ENCODE peak calls at places on chromosome 18, in eight cellular contexts. G is HFFc6; A is T follicular helper cell; T is NAMALWA; U is tibial artery; F is activated T-helper 1 cell treated with Interleukin-2 at 50 U/mL for 16 hours; M is activated naive CD8-positive, alpha-beta T cell treated with anti-CD3 and anti-CD28 coated beads for 36 hours; X is Daoy. B is an unnamed sample.

GRCh38 chr18:40041951-40042350 is 1913.1 kb upstream of the PIK3C3 start:
- DNase-seq in U (no peak), T (no peak), G (no peak), M (no peak), F (no peak), X (no peak), A (no peak), B (no peak)

GRCh38 chr18:79572093-79572780 is 107.4 kb upstream of the CTDP1 start:
- DNase-seq in G (no peak), X (no peak), M (no peak), U (no peak), A (no peak), F (no peak), T (no peak), B (no peak)

GRCh38 chr18:70490008-70490933 is 201.4 kb downstream of the SOCS6 start:
- DNase-seq in A (peak), X (peak), F (no peak), G (peak), M (no peak), U (peak), T (peak), B (peak)

GRCh38 chr18:79964330-79965118 is at the start of gene HSBP1L1:
- DNase-seq in A (peak), F (peak), M (peak), U (no peak), T (no peak), G (no peak), X (peak), B (peak)

GRCh38 chr18:35695803-35696202 is 114.3 kb downstream of the GALNT1 start:
- DNase-seq in A (no peak), M (no peak), U (no peak), T (no peak), G (no peak), X (no peak), F (no peak), B (no peak)

GRCh38 chr18:74524097-74524496 is 10.2 kb upstream of the CNDP1 start:
- DNase-seq in X (peak), F (no peak), A (no peak), G (no peak), U (no peak), M (no peak), T (no peak), B (no peak)

GRCh38 chr18:51867767-51868166 is 472.2 kb upstream of the DCC start:
- DNase-seq in G (no peak), M (no peak), U (no peak), A (no peak), T (peak), F (no peak), X (no peak), B (no peak)

GRCh38 chr18:79533146-79533545 is 137.4 kb downstream of the NFATC1 start:
- DNase-seq in G (no peak), X (no peak), U (peak), F (no peak), T (no peak), A (no peak), M (no peak), B (no peak)

GRCh38 chr18:12768622-12769021 is 65.8 kb downstream of the PSMG2 start:
- DNase-seq in M (no peak), G (peak), X (peak), A (no peak), T (no peak), F (no peak), U (no peak), B (no peak)

GRCh38 chr18:13574761-13575160 is 151.6 kb downstream of the FAM210A start:
- DNase-seq in G (no peak), M (no peak), X (no peak), F (no peak), A (no peak), U (no peak), T (no peak), B (no peak)

GRCh38 chr18:59220164-59220783 is 316 bp downstream of the GRP start:
- DNase-seq in U (no peak), A (no peak), M (no peak), F (no peak), T (no peak), X (peak), G (no peak), B (no peak)

GRCh38 chr18:49017813-49018552 is 67.2 kb upstream of the SMAD7 start:
- DNase-seq in U (no peak), F (no peak), X (no peak), T (no peak), A (no peak), M (no peak), G (no peak), B (no peak)

GRCh38 chr18:12556946-12557806 is 100.7 kb downstream of the SPIRE1 start:
- DNase-seq in U (no peak), G (no peak), M (no peak), A (no peak), X (no peak), F (no peak), T (no peak), B (no peak)

B was measured in GM20000.